ENCODE peak calls at places on chromosomes 3 and 15, in ten cellular contexts. W is IMR-90, H is HCT116, F is adrenal gland, L is NB4, O is transverse colon, E is endothelial cell of umbilical vein, X is stomach, K is suprapubic skin, V is ovary. B is an unnamed sample.
A peak's percentile ranks its signal among the peaks of the same experiment; 100 is the strongest.

GRCh38 chr15:98774756-98775497 is 126.6 kb downstream of the IGF1R start:
- DNase-seq in F (no peak), W (peak; percentile 52), X (no peak), K (no peak), H (no peak), E (no peak), V (no peak), L (no peak), O (no peak), B (no peak)

GRCh38 chr15:42363942-42364341 is 4.6 kb downstream of the CAPN3 start:
- DNase-seq in W (no peak), K (no peak), X (no peak), H (no peak), F (no peak), V (no peak), L (no peak), E (no peak), O (no peak), B (no peak)

GRCh38 chr15:63238796-63239195 is 38.6 kb upstream of the APH1B start:
- DNase-seq in O (no peak), V (no peak), H (no peak), X (no peak), F (no peak), W (peak; percentile 78), L (peak; percentile 90), E (no peak), K (no peak), B (no peak)

GRCh38 chr3:195110647-195111321 is 160.2 kb downstream of the XXYLT1 start:
- DNase-seq in X (no peak), F (peak; percentile 32), O (no peak), W (no peak), E (no peak), H (no peak), K (peak; percentile 64), V (no peak), L (peak; percentile 32), B (no peak)

GRCh38 chr3:14538451-14539088 is 1.6 kb downstream of the GRIP2 start:
- DNase-seq in H (no peak), X (no peak), L (no peak), V (no peak), O (no peak), W (no peak), E (no peak), F (no peak), K (no peak), B (no peak)

GRCh38 chr15:60798821-60799220 is 319.9 kb upstream of the ICE2 start:
- DNase-seq in V (no peak), X (no peak), E (no peak), O (no peak), L (no peak), K (no peak), W (peak; percentile 79), F (peak; percentile 73), H (no peak), B (no peak)

GRCh38 chr15:66356069-66356358 is 471 bp downstream of the TIPIN start:
- DNase-seq in H (no peak), W (no peak), O (no peak), V (no peak), K (no peak), L (no peak), X (no peak), E (no peak), F (no peak), B (no peak)

GRCh38 chr15:84886211-84886983 is 1.9 kb downstream of the SLC28A1 start:
- DNase-seq in H (no peak), L (no peak), W (no peak), K (no peak), F (no peak), X (no peak), O (no peak), E (no peak), V (no peak), B (no peak)

GRCh38 chr15:55917881-55918296 is 75.5 kb downstream of the NEDD4 start:
- DNase-seq in F (no peak), L (peak; percentile 27), W (peak; percentile 96), V (no peak), K (no peak), H (peak; percentile 35), O (peak; percentile 13), X (peak; percentile 52), E (peak; percentile 92), B (peak; percentile 29)

GRCh38 chr15:60643490-60644040 is 164.6 kb upstream of the ICE2 start:
- DNase-seq in V (no peak), F (no peak), X (no peak), H (no peak), L (no peak), K (no peak), O (no peak), E (no peak), W (no peak), B (no peak)

GRCh38 chr3:190513409-190514162 is at the start of gene IL1RAP:
- DNase-seq in H (peak; percentile 66), X (peak; percentile 93), L (peak; percentile 97), K (peak; percentile 92), O (peak; percentile 92), F (peak; percentile 90), V (peak; percentile 94), W (peak; percentile 88), E (peak; percentile 91), B (peak; percentile 92)

GRCh38 chr3:162538906-162539305 is 1042.3 kb downstream of the OTOL1 start:
- DNase-seq in O (no peak), V (no peak), K (no peak), L (no peak), E (no peak), F (no peak), X (no peak), W (peak; percentile 0), H (no peak), B (no peak)

DNA sequence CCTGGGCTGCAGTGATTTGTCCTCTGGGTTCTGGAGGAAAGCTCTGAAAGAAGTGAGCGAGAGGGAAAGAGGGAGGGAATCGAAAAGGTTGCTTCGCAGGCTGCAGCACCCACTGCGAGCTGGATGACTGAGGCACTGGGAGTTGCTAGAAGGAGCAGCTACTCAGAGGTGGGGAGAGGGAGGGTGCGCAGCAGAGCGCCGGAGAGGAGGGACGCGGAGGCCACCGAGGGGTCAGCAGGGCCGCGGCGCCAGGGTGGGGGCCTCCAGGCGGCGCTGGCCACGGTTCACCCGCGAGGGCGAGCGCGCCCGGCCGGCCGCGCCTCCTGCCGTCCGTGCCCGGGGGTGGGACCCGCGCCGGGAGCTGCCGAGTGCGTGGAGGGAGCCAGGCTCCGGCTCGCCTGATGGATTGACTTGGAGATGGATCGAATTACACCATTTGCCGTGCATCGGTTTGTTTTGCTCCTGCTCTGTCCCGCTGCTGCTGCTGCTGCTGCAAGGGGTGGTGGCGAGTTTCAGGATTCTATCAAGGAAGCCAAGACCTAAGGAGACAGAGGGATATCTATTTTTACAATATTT is at the start of gene SEMA6D:
- DNase-seq in X (peak; percentile 45), L (no peak), E (peak; percentile 87), W (peak; percentile 85), K (peak; percentile 75), V (peak; percentile 84), F (peak; percentile 58), O (peak; percentile 72), H (no peak), B (peak; percentile 43)
- TF ChIP-seq CTCF in X (no peak), L (no peak), E (peak; percentile 47), W (peak; percentile 51), K (no peak), V (peak; percentile 29), F (peak; percentile 43), O (peak; percentile 42), H (no peak), B (peak; percentile 30)

GRCh38 chr15:88635343-88635742 is 3.5 kb upstream of the ISG20 start:
- DNase-seq in X (no peak), O (peak; percentile 57), W (no peak), H (no peak), F (no peak), V (no peak), L (no peak), E (no peak), K (no peak), B (no peak)
- TF ChIP-seq POLR2A in X (no peak), O (peak; percentile 44), W (no peak), H (no peak), F (no peak), V (no peak), L (no peak), E (no peak), K (no peak), B (no peak)

GRCh38 chr3:45546636-45547201 is 47.8 kb upstream of the LIMD1 start:
- DNase-seq in K (no peak), L (peak; percentile 52), H (peak; percentile 13), E (no peak), F (no peak), X (no peak), V (no peak), W (no peak), O (no peak), B (no peak)
- TF ChIP-seq CTCF in K (no peak), L (peak; percentile 75), H (peak; percentile 80), E (peak; percentile 56), F (no peak), X (no peak), V (no peak), W (peak; percentile 33), O (peak; percentile 18), B (no peak)

GRCh38 chr3:133049491-133049890 is 11.3 kb downstream of the TMEM108 start:
- DNase-seq in O (no peak), F (peak; percentile 56), E (no peak), W (no peak), K (no peak), V (no peak), H (no peak), X (no peak), L (no peak), B (no peak)

GRCh38 chr3:133058243-133058642 is 20.1 kb downstream of the TMEM108 start:
- DNase-seq in O (no peak), F (no peak), W (no peak), K (no peak), V (no peak), E (no peak), H (no peak), L (no peak), X (no peak), B (no peak)

GRCh38 chr3:133058831-133059230 is 20.6 kb downstream of the TMEM108 start:
- DNase-seq in O (no peak), K (no peak), V (no peak), E (no peak), H (no peak), X (no peak), F (no peak), L (no peak), W (no peak), B (no peak)

GRCh38 chr3:133054572-133054971 is 16.4 kb downstream of the TMEM108 start:
- DNase-seq in H (no peak), L (no peak), E (no peak), F (no peak), X (no peak), V (no peak), W (no peak), K (no peak), O (no peak), B (no peak)
- TF ChIP-seq POLR2A in H (no peak), L (no peak), E (no peak), F (no peak), X (no peak), V (no peak), W (no peak), K (no peak), O (no peak), B (no peak)

DNA sequence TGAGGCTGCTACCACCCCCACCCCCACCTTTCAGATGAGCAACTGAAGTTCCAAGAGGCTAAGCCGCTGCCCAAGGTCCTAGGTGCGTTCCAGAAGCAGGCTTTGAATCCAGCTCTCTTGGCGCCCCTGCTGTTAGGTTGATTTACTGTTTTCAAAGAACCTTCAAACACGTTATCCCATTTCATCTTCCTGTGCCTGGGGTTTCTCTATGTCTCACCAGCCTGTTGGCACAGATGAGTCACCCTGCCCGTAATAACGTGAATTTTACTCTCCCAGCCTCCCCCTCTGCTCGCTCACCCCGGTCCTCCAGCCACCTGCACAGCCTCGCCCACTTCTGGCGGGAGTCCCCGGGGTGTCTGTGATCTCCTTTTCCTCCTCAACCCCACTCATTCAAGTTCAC is 13.1 kb upstream of the TSEN2 start:
- DNase-seq in H (peak; percentile 92), X (no peak), K (no peak), W (no peak), F (no peak), O (peak; percentile 36), L (peak; percentile 50), V (no peak), E (no peak), B (no peak)
- TF ChIP-seq CTCF in H (peak; percentile 28), X (no peak), K (no peak), W (no peak), F (no peak), O (no peak), L (no peak), V (no peak), E (no peak), B (no peak)